ENCODE peak calls at places on chromosomes 7 and 10, in ten cellular contexts. A, N, I, W, O, J, K, F, M and Q are unnamed samples.
A peak's percentile ranks its signal among the peaks of the same experiment; 100 is the strongest.

GRCh38 chr7:12731214-12731656 is 43.8 kb downstream of the ARL4A start:
- DNase-seq in W (no peak), I (peak; percentile 48), F (no peak), K (no peak), J (no peak), A (no peak), M (no peak), O (peak; percentile 34), N (no peak), Q (peak; percentile 31)

GRCh38 chr10:102413053-102413705 is 5.4 kb downstream of the PSD start:
- DNase-seq in K (no peak), A (no peak), W (no peak), M (no peak), N (no peak), J (no peak), F (no peak), I (peak; percentile 43), O (no peak), Q (no peak)

GRCh38 chr7:1920266-1920681 is 250.2 kb downstream of the ELFN1 start:
- DNase-seq in A (no peak), O (no peak), I (no peak), N (no peak), M (no peak), W (peak; percentile 34), F (no peak), K (no peak), J (no peak), Q (no peak)

GRCh38 chr10:22552888-22553378 is 161.4 kb downstream of the PIP4K2A start:
- DNase-seq in J (no peak), N (no peak), M (no peak), O (no peak), I (no peak), K (no peak), W (no peak), A (no peak), F (no peak), Q (no peak)

GRCh38 chr10:102009801-102010425 is 46.1 kb downstream of the ARMH3 start:
- DNase-seq in A (peak; percentile 58), F (no peak), I (peak; percentile 92), K (peak; percentile 88), N (peak; percentile 87), O (peak; percentile 88), J (no peak), W (no peak), M (peak; percentile 11), Q (peak; percentile 93)

GRCh38 chr7:73622909-73623797 is 1.2 kb downstream of the MLXIPL start:
- DNase-seq in A (no peak), O (no peak), M (no peak), I (peak; percentile 62), N (no peak), J (no peak), K (no peak), W (no peak), F (peak; percentile 91), Q (peak; percentile 21)

GRCh38 chr7:153193144-153193595 is 433.6 kb downstream of the ACTR3B start:
- DNase-seq in J (no peak), A (no peak), K (peak; percentile 35), W (no peak), M (no peak), I (no peak), O (no peak), F (no peak), N (no peak), Q (no peak)

GRCh38 chr7:127581716-127582115 is 3.7 kb downstream of the GCC1 start:
- DNase-seq in W (no peak), A (no peak), J (no peak), F (no peak), M (no peak), I (peak; percentile 30), O (no peak), N (no peak), K (no peak), Q (peak; percentile 70)

GRCh38 chr10:97291357-97292096 is 910 bp downstream of the ARHGAP19 start:
- DNase-seq in W (no peak), J (no peak), F (no peak), I (no peak), O (no peak), A (no peak), N (no peak), K (no peak), M (no peak), Q (no peak)

GRCh38 chr10:30437039-30437781 is 3.2 kb downstream of the MAP3K8 start:
- DNase-seq in I (peak; percentile 74), J (no peak), N (no peak), M (no peak), O (no peak), F (no peak), A (no peak), W (no peak), K (peak; percentile 40), Q (peak; percentile 81)

GRCh38 chr7:139044813-139045794 is 9.3 kb upstream of the ZC3HAV1L start:
- DNase-seq in K (no peak), O (no peak), I (no peak), M (no peak), J (no peak), W (no peak), F (no peak), A (no peak), N (no peak), Q (no peak)

GRCh38 chr10:131273476-131273875 is 38.0 kb downstream of the TCERG1L start:
- DNase-seq in J (no peak), K (no peak), M (no peak), F (no peak), N (no peak), A (no peak), O (no peak), W (no peak), I (no peak), Q (no peak)

GRCh38 chr10:7260412-7260900 is 150.4 kb downstream of the SFMBT2 start:
- DNase-seq in M (peak; percentile 55), J (no peak), I (peak; percentile 98), F (peak; percentile 64), O (peak; percentile 22), K (peak; percentile 89), N (peak; percentile 70), W (no peak), A (peak; percentile 51), Q (peak; percentile 89)

GRCh38 chr7:153616808-153617207 is 435.4 kb upstream of the DPP6 start:
- DNase-seq in J (no peak), K (no peak), N (no peak), I (no peak), F (no peak), A (no peak), W (no peak), M (no peak), O (no peak), Q (no peak)

DNA sequence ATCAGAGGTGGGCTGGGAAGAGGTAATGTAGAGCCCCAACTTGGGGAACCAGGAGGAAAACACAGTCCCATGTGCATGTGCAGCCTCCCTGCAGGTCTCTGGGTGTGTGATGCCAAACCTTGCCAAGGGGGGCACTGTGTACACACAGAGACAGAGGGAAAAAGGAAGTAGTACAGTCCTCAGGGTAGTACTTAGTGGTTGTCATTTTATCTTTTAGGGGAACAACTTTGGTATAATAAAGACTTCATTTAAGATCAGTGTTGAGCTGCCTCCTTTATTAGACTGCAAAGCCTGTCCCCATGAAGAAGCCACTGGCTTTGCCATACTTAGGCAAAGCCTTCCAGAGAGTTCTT is 151.8 kb downstream of the CDH23 start:
- DNase-seq in O (no peak), A (peak; percentile 1), M (no peak), K (peak; percentile 33), N (no peak), W (no peak), J (no peak), F (peak; percentile 28), I (peak; percentile 25), Q (no peak)
- TF ChIP-seq CTCF in O (no peak), A (peak; percentile 48), M (no peak), K (peak; percentile 51), N (peak; percentile 43), W (no peak), J (no peak), F (peak; percentile 15), I (peak; percentile 31), Q (peak; percentile 41)

GRCh38 chr7:101402081-101402779 is 39.6 kb downstream of the COL26A1 start:
- DNase-seq in N (no peak), I (peak; percentile 23), F (no peak), K (peak; percentile 84), W (no peak), M (no peak), J (no peak), A (no peak), O (no peak), Q (peak; percentile 85)
- H3K4me3 ChIP-seq in N (no peak overlapping the region), I (no peak overlapping the region), F (no peak overlapping the region), K (no peak overlapping the region), W (no peak overlapping the region), M (no peak overlapping the region), J (no peak overlapping the region), A (no peak overlapping the region), O (peak overlapping the region; percentile 27), Q (peak overlapping the region; percentile 29)

GRCh38 chr7:122549578-122549977 is 149.3 kb downstream of the RNF133 start:
- DNase-seq in A (no peak), I (no peak), J (no peak), K (no peak), W (no peak), M (no peak), N (no peak), O (no peak), F (no peak), Q (no peak)

GRCh38 chr7:122552769-122553168 is 146.1 kb downstream of the RNF133 start:
- DNase-seq in N (no peak), A (no peak), K (no peak), F (no peak), W (no peak), J (no peak), I (no peak), O (no peak), M (no peak), Q (no peak)

GRCh38 chr7:122546496-122546895 is 152.4 kb downstream of the RNF133 start:
- DNase-seq in N (no peak), M (no peak), K (no peak), J (no peak), A (no peak), F (peak; percentile 15), W (no peak), O (no peak), I (peak; percentile 20), Q (peak; percentile 6)

GRCh38 chr7:122553761-122554160 is 145.2 kb downstream of the RNF133 start:
- DNase-seq in A (no peak), J (no peak), O (no peak), M (no peak), F (no peak), W (no peak), I (no peak), N (no peak), K (no peak), Q (no peak)

DNA sequence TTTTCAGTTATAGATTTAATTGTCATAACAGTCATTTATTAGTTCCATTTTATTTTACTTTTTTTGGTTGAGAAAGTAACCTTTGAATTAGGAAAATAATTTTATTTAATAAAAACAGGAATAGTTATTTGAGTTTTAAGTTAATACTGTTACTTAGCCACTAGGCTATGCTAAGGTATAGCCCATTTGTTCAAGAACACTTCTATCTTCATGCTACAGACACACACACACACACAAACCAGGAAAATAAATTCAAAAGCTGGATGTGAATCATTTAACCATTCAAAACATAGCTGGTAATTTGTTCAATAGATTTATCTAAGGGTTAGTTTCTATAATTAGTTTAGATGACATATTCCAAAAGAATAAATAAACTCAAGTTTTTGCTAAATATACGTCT is 148.4 kb downstream of the RNF133 start:
- DNase-seq in J (no peak), W (no peak), F (no peak), A (no peak), O (no peak), I (peak; percentile 7), M (no peak), N (no peak), K (no peak), Q (peak; percentile 4)
- TF ChIP-seq CTCF in J (no peak), W (no peak), F (no peak), A (no peak), O (peak; percentile 17), I (no peak), M (no peak), N (no peak), K (peak; percentile 37), Q (peak; percentile 8)

GRCh38 chr7:29563590-29564454 is at the start of gene PRR15:
- DNase-seq in K (peak; percentile 27), A (no peak), W (no peak), F (peak; percentile 24), M (no peak), N (no peak), O (peak; percentile 76), I (peak; percentile 40), J (no peak), Q (no peak)
- H3K4me3 ChIP-seq in K (peak within 1 kb of the TSS; percentile 53), A (peak within 1 kb of the TSS; percentile 7), W (peak within 1 kb of the TSS; percentile 19), F (peak within 1 kb of the TSS; percentile 71), M (peak within 1 kb of the TSS; percentile 77), N (peak within 1 kb of the TSS; percentile 45), O (peak within 1 kb of the TSS; percentile 75), I (peak within 1 kb of the TSS; percentile 54), J (peak within 1 kb of the TSS; percentile 79), Q (peak within 1 kb of the TSS; percentile 65)